ENCODE peak calls at places on chromosomes 12 and 14, in four cellular contexts. I, P, H and Q are unnamed samples.

GRCh38 chr12:913919-914718 is 35.4 kb downstream of the RAD52 start:
- DNase-seq in I (peak; percentile 47), P (no peak), H (no peak), Q (peak; percentile 35)

GRCh38 chr14:94394594-94395305 is 6.3 kb upstream of the SERPINA1 start:
- DNase-seq in I (peak; percentile 94), P (no peak), H (peak; percentile 33), Q (peak; percentile 54)

GRCh38 chr12:12010277-12011031 is 60.3 kb upstream of the BCL2L14 start:
- DNase-seq in I (peak; percentile 69), P (peak; percentile 76), H (peak; percentile 52), Q (peak; percentile 75)

GRCh38 chr12:112988224-112988623 is 9.9 kb downstream of the OAS2 start:
- DNase-seq in I (no peak), P (no peak), H (no peak), Q (no peak)

GRCh38 chr14:103846569-103847438 is 571 bp downstream of the PPP1R13B start:
- DNase-seq in I (no peak), P (peak; percentile 86), H (peak; percentile 47), Q (no peak)

GRCh38 chr12:51200806-51201205 is 17.1 kb downstream of the POU6F1 start:
- DNase-seq in I (no peak), P (no peak), H (no peak), Q (no peak)

GRCh38 chr12:105106621-105107020 is 910 bp upstream of the WASHC4 start:
- DNase-seq in I (no peak), P (no peak), H (no peak), Q (no peak)

GRCh38 chr14:42110167-42110566 is 503.5 kb downstream of the LRFN5 start:
- DNase-seq in I (peak; percentile 70), P (no peak), H (peak; percentile 27), Q (peak; percentile 55)

GRCh38 chr14:97056086-97056485 is 258.9 kb downstream of the VRK1 start:
- DNase-seq in I (no peak), P (no peak), H (no peak), Q (no peak)

GRCh38 chr14:22047105-22047504 is 373.5 kb upstream of the OR4E1 start:
- DNase-seq in I (peak; percentile 2), P (no peak), H (peak; percentile 31), Q (no peak)

GRCh38 chr14:24978862-24979724 is 70.9 kb downstream of the STXBP6 start:
- DNase-seq in I (no peak), P (no peak), H (no peak), Q (peak; percentile 67)

GRCh38 chr14:68966872-68967301 is 12.2 kb downstream of the ACTN1 start:
- DNase-seq in I (no peak), P (no peak), H (no peak), Q (no peak)

GRCh38 chr14:56555921-56556570 is 23.6 kb upstream of the TMEM260 start:
- DNase-seq in I (peak; percentile 65), P (no peak), H (no peak), Q (peak; percentile 59)

GRCh38 chr14:51487848-51488247 is 163.9 kb upstream of the FRMD6 start:
- DNase-seq in I (no peak), P (no peak), H (no peak), Q (no peak)

GRCh38 chr12:7042847-7043246 is 17.7 kb upstream of the C1S start:
- DNase-seq in I (peak; percentile 70), P (no peak), H (no peak), Q (peak; percentile 57)

GRCh38 chr14:98931911-98932310 is 340.1 kb downstream of the BCL11B start:
- DNase-seq in I (no peak), P (no peak), H (no peak), Q (no peak)

GRCh38 chr14:50303744-50304471 is 8.1 kb downstream of the L2HGDH start:
- DNase-seq in I (peak; percentile 64), P (peak; percentile 69), H (no peak), Q (peak; percentile 96)

GRCh38 chr12:115385141-115385540 is 701.2 kb upstream of the TBX3 start:
- DNase-seq in I (no peak), P (no peak), H (no peak), Q (no peak)

GRCh38 chr12:125065753-125066570 is 727 bp downstream of the AACS start:
- DNase-seq in I (no peak), P (no peak), H (no peak), Q (no peak)

GRCh38 chr14:50874842-50875241 is 3.0 kb downstream of the ABHD12B start:
- DNase-seq in I (no peak), P (no peak), H (no peak), Q (no peak)

GRCh38 chr14:53938126-53938671 is 18.4 kb downstream of the BMP4 start:
- DNase-seq in I (no peak), P (no peak), H (no peak), Q (no peak)

GRCh38 chr12:80632835-80633234 is 74.6 kb upstream of the MYF6 start:
- DNase-seq in I (no peak), P (no peak), H (peak; percentile 28), Q (no peak)

GRCh38 chr14:66624319-66624937 is 116.5 kb downstream of the GPHN start:
- DNase-seq in I (peak; percentile 85), P (peak; percentile 54), H (peak; percentile 71), Q (peak; percentile 65)

GRCh38 chr14:85625925-85626585 is 96.1 kb downstream of the FLRT2 start:
- DNase-seq in I (no peak), P (no peak), H (no peak), Q (no peak)

GRCh38 chr12:19440019-19440858 is 947 bp downstream of the AEBP2 start:
- DNase-seq in I (peak; percentile 51), P (peak; percentile 78), H (peak; percentile 75), Q (peak; percentile 59)

GRCh38 chr14:54502602-54503001 is 7.1 kb upstream of the CGRRF1 start:
- DNase-seq in I (no peak), P (no peak), H (no peak), Q (no peak)

GRCh38 chr14:38042356-38042755 is 165.3 kb upstream of the SSTR1 start:
- DNase-seq in I (peak; percentile 46), P (no peak), H (no peak), Q (peak; percentile 84)

DNA sequence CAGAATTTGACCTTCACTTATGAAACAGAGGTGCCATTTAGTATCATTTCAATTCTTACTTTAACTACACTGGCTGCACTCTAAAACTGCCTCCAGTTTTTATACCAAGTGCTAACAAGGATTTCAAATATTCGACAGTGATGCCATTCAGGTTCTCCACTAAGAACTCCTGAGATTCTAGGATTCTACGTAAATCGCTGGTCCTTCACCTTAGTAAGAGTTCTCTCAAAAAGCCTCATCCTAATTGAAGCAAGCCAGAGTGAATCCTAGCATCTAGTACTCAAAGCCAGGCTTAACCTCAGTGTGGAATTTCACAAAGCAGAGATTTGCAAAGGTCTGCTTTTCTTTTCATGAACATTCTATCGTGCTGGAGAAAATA is 3.5 kb downstream of the SLC38A2 start:
- DNase-seq in I (peak; percentile 40), P (no peak), H (no peak), Q (no peak)
- H3K4me3 ChIP-seq in I (peak overlapping the region; percentile 88), P (peak overlapping the region; percentile 92), H (peak overlapping the region; percentile 7), Q (peak overlapping the region; percentile 95)

GRCh38 chr14:76918751-76919421 is 92.7 kb downstream of the LRRC74A start:
- DNase-seq in I (peak; percentile 99), P (peak; percentile 96), H (peak; percentile 96), Q (peak; percentile 99)
- TF ChIP-seq CTCF in I (peak; percentile 9), P (peak; percentile 20), H (no peak), Q (no peak)

GRCh38 chr12:4197922-4198763 is 75.4 kb upstream of the CCND2 start:
- DNase-seq in I (no peak), P (no peak), H (no peak), Q (no peak)

GRCh38 chr12:4202918-4203317 is 70.6 kb upstream of the CCND2 start:
- DNase-seq in I (no peak), P (no peak), H (no peak), Q (no peak)

GRCh38 chr12:4202482-4202881 is 71.1 kb upstream of the CCND2 start:
- DNase-seq in I (no peak), P (no peak), H (no peak), Q (no peak)

GRCh38 chr12:4201333-4202105 is 72.0 kb upstream of the CCND2 start:
- DNase-seq in I (no peak), P (no peak), H (no peak), Q (no peak)

DNA sequence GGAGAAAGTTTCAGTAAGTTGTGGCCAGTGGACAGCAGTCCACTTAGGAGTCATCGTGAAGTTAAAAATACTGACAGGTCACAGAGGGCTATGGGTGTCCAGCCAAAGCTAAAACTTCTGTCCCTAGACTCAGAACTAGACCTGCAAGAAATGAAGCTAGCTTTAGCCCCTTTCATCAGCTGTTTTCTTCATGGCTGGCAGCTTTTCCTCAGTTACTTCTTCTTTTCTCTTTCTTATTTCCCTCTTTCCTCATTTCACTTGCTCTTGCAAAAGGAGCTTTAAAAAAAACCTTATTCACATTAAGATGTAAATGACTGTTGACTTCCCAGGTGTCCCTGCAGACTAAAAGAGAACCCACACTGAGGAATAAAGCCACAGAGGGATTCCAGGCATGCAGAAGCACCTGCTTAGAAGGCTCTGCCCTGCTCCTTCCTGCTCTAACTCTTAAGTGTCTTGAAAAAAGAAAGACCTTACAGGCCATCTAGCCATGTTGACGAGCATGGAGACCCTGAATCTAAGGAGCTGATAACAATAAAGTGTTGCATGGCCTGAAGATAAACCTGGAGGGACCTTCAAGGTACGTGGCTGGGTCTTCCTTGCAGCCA is 69.7 kb upstream of the CCND2 start:
- DNase-seq in I (no peak), P (no peak), H (no peak), Q (no peak)
- H3K4me3 ChIP-seq in I (no peak overlapping the region), P (no peak overlapping the region), H (no peak overlapping the region), Q (no peak overlapping the region)

DNA sequence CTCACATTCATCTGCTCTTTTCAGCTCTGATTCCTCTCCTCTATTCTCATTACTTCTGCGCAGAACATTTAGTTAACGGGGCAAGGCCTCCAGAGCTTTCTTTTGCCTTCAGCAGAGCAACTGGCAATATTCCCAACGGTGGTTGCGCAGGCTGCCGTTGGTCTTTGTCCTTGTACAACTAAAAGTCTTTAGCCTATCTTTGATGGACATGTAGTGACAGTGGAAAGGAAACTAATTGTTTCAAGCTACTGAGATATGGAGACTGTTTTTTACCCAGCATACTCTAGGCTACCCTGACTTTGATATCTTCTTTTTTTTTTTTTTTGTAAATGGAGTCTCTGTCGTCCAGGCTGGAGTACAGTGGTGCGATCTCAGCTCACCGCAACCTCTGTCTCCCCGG is 12.6 kb downstream of the R3HDM2 start:
- DNase-seq in I (no peak), P (no peak), H (peak; percentile 90), Q (no peak)
- TF ChIP-seq CTCF in I (no peak), P (no peak), H (no peak), Q (no peak)

DNA sequence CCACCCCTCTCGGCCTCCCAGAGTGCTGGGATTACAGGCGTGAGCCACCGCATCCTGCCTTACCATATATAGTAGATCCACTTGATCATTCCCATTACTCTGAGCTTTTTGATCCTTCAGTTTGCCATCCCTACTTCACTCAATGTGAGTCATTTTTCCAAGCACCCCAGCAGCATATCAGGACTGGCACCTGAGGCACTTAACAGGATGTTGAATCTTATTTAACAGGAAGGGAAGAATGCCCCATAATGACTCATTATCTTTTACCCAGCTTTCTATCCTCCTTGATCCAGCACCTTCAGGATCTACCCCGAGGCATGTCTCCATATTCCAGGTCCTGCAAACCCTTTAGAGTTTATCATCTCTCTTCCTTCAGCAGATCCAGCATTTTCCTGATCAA is 84.9 kb upstream of the CMKLR1 start:
- DNase-seq in I (no peak), P (no peak), H (no peak), Q (no peak)
- H3K4me3 ChIP-seq in I (no peak overlapping the region), P (no peak overlapping the region), H (no peak overlapping the region), Q (no peak overlapping the region)

GRCh38 chr14:92325835-92326234 is 2.9 kb downstream of the SLC24A4 start:
- DNase-seq in I (no peak), P (no peak), H (peak; percentile 28), Q (no peak)
- TF ChIP-seq CTCF in I (peak; percentile 13), P (no peak), H (no peak), Q (no peak)

GRCh38 chr12:132918680-132919079 is 31.3 kb upstream of the CHFR start:
- DNase-seq in I (no peak), P (no peak), H (no peak), Q (no peak)
- H3K4me3 ChIP-seq in I (no peak overlapping the region), P (no peak overlapping the region), H (no peak overlapping the region), Q (no peak overlapping the region)